ENCODE peak calls at places on chromosome 10, in ten cellular contexts. N is cardiac muscle cell, M is PC-3, K is lung, R is brain microvascular endothelial cell, B is WERI-Rb-1, F is sigmoid colon, G is AG10803, O is GM23338, A is A549. Y is an unnamed sample.

GRCh38 chr10:17206210-17206709 is 4.8 kb upstream of the TRDMT1 start:
- DNase-seq in G (peak), A (no peak), M (peak), N (peak), K (no peak), O (no peak), B (no peak), R (peak), F (no peak), Y (no peak)

GRCh38 chr10:94409016-94409657 is 6.8 kb downstream of the TBC1D12 start:
- DNase-seq in M (no peak), F (no peak), K (no peak), A (no peak), G (no peak), B (no peak), O (peak), R (no peak), N (no peak), Y (no peak)

GRCh38 chr10:69957516-69958231 is 95.0 kb upstream of the MACROH2A2 start:
- DNase-seq in M (no peak), G (no peak), R (no peak), B (no peak), K (no peak), F (no peak), N (no peak), O (no peak), A (no peak), Y (no peak)

GRCh38 chr10:8438603-8439002 is 384.1 kb downstream of the GATA3 start:
- DNase-seq in F (no peak), O (no peak), B (no peak), G (no peak), A (no peak), R (no peak), M (no peak), K (no peak), N (no peak), Y (no peak)

GRCh38 chr10:67934331-67934730 is 49.9 kb downstream of the SIRT1 start:
- DNase-seq in F (no peak), N (no peak), K (no peak), G (no peak), B (no peak), R (no peak), O (no peak), A (no peak), M (no peak), Y (no peak)

GRCh38 chr10:129963831-129964501 is at the start of gene EBF3:
- DNase-seq in O (peak), A (no peak), G (peak), M (peak), K (no peak), N (peak), F (peak), R (peak), B (peak), Y (no peak)

GRCh38 chr10:3852147-3852904 is 67.3 kb upstream of the KLF6 start:
- DNase-seq in G (peak), A (peak), M (peak), B (no peak), K (peak), R (peak), F (peak), O (peak), N (peak), Y (peak)

GRCh38 chr10:133126431-133127290 is 33.4 kb upstream of the KNDC1 start:
- DNase-seq in A (no peak), O (no peak), G (no peak), R (no peak), F (peak), K (no peak), N (no peak), B (no peak), M (no peak), Y (no peak)

GRCh38 chr10:62231371-62231770 is 37.3 kb downstream of the RTKN2 start:
- DNase-seq in B (no peak), A (no peak), N (peak), K (no peak), O (no peak), F (no peak), R (peak), G (peak), M (peak), Y (no peak)

GRCh38 chr10:70820976-70821750 is 5.4 kb downstream of the SGPL1 start:
- DNase-seq in K (no peak), N (no peak), B (no peak), M (peak), G (no peak), R (no peak), O (no peak), F (no peak), A (no peak), Y (no peak)

GRCh38 chr10:62959553-62959952 is 143.4 kb upstream of the EGR2 start:
- DNase-seq in F (no peak), K (no peak), N (peak), G (peak), R (peak), M (peak), B (no peak), A (no peak), O (no peak), Y (no peak)

GRCh38 chr10:86786368-86786767 is 29.9 kb downstream of the BMPR1A start:
- DNase-seq in F (no peak), G (no peak), R (no peak), N (no peak), K (no peak), A (no peak), O (peak), M (no peak), B (no peak), Y (no peak)

GRCh38 chr10:95031659-95032058 is 37.6 kb downstream of the CYP2C8 start:
- DNase-seq in R (no peak), M (no peak), B (no peak), O (no peak), A (no peak), G (no peak), K (no peak), F (no peak), N (no peak), Y (no peak)

GRCh38 chr10:58894929-58895328 is 281.5 kb upstream of the PHYHIPL start:
- DNase-seq in M (no peak), K (no peak), A (no peak), R (peak), G (no peak), F (no peak), N (peak), O (peak), B (no peak), Y (no peak)

GRCh38 chr10:71767420-71768035 is 5.8 kb downstream of the VSIR start:
- DNase-seq in K (no peak), M (peak), G (peak), A (peak), F (no peak), R (peak), O (no peak), B (no peak), N (peak), Y (no peak)

GRCh38 chr10:110311357-110311949 is 6.7 kb upstream of the SMNDC1 start:
- DNase-seq in F (no peak), A (peak), M (peak), G (peak), K (peak), N (peak), O (peak), B (peak), R (peak), Y (no peak)

GRCh38 chr10:62732841-62733653 is 71.5 kb upstream of the ADO start:
- DNase-seq in A (no peak), R (peak), O (no peak), G (peak), K (no peak), N (peak), M (peak), F (no peak), B (no peak), Y (peak)

GRCh38 chr10:129063212-129063611 is 403.8 kb upstream of the MGMT start:
- DNase-seq in M (no peak), O (no peak), R (no peak), G (no peak), K (no peak), F (no peak), A (no peak), N (no peak), B (no peak), Y (no peak)

GRCh38 chr10:76881477-76882220 is 756.0 kb downstream of the KCNMA1 start:
- DNase-seq in N (no peak), F (no peak), R (no peak), B (no peak), K (no peak), M (no peak), G (peak), A (no peak), O (no peak), Y (no peak)

GRCh38 chr10:90308223-90308622 is 549.6 kb downstream of the HTR7 start:
- DNase-seq in K (no peak), M (no peak), A (no peak), O (no peak), G (peak), N (peak), R (peak), B (no peak), F (no peak), Y (no peak)

GRCh38 chr10:75770634-75771081 is 339.2 kb downstream of the LRMDA start:
- DNase-seq in K (no peak), F (peak), A (no peak), G (peak), N (peak), M (no peak), R (no peak), B (no peak), O (no peak), Y (no peak)

GRCh38 chr10:17222329-17222728 is 5.7 kb upstream of the VIM start:
- DNase-seq in O (no peak), B (no peak), K (no peak), A (no peak), M (no peak), N (no peak), R (no peak), F (no peak), G (no peak), Y (no peak)

GRCh38 chr10:115441907-115442520 is 348.8 kb downstream of the ATRNL1 start:
- DNase-seq in A (no peak), B (no peak), R (no peak), G (no peak), O (no peak), K (no peak), N (no peak), F (no peak), M (no peak), Y (no peak)
- TF ChIP-seq CTCF in A (no peak), B (no peak), R (peak), G (no peak), O (peak), K (no peak), N (no peak), F (no peak), M (peak), Y (peak)

DNA sequence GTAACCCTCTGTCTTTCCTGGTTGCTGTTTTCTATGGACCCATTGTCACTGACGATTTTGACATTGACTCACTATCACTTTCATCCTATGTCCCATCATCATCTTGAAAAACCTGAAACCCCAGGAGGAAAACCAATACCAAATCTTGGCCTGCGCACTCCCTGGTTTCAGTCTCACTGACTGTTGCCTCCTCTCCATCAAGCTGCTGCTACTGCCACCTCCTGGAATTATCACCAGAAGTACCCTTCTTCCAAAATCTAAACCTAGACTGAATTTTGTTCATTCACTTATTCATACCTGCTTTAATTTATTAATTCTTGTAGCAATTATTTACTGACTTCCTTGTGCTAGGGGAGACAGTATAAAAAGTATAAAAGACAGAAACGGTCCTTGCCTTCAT is 44.5 kb upstream of the ACBD5 start:
- DNase-seq in B (peak), F (no peak), G (peak), M (peak), O (peak), K (no peak), R (no peak), A (no peak), N (peak), Y (peak)
- TF ChIP-seq CTCF in B (peak), F (no peak), G (peak), M (peak), O (peak), K (no peak), R (peak), A (peak), N (peak), Y (peak)

DNA sequence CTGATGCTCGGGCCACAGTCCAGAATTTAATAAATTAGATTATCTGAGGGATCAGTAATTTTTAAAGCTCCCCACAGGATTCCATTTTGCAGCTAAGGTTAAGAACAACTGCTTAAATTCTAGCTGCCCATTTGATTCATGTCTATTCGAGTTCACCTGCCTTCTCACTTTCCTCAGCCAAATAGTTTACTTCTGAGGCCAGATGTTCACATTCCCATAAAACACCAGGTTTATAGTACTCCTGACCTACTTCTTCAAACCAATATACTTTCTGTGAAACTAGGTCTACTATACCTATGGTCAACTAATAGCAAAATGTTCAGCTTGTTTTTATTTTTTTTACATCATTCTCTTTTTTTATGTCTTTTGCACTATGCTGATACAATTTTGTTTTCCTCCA is 86.3 kb downstream of the GPR158 start:
- DNase-seq in A (no peak), F (no peak), M (no peak), K (no peak), R (no peak), N (no peak), O (no peak), G (no peak), B (no peak), Y (no peak)
- TF ChIP-seq CTCF in A (no peak), F (no peak), M (no peak), K (no peak), R (no peak), N (no peak), O (no peak), G (no peak), B (no peak), Y (no peak)

GRCh38 chr10:42929236-42929635 is 146.6 kb downstream of the BMS1 start:
- DNase-seq in N (no peak), B (no peak), M (no peak), F (no peak), R (no peak), O (no peak), K (no peak), A (no peak), G (no peak), Y (no peak)

GRCh38 chr10:42929993-42930392 is 146.9 kb upstream of the RET start:
- DNase-seq in B (no peak), O (no peak), M (no peak), N (no peak), G (no peak), R (no peak), A (no peak), F (no peak), K (no peak), Y (no peak)

GRCh38 chr10:42928064-42928463 is 145.5 kb downstream of the BMS1 start:
- DNase-seq in R (no peak), F (no peak), A (no peak), O (no peak), M (no peak), G (no peak), K (no peak), N (no peak), B (no peak), Y (no peak)

GRCh38 chr10:42924484-42924883 is 141.9 kb downstream of the BMS1 start:
- DNase-seq in N (no peak), M (no peak), G (no peak), O (no peak), K (no peak), A (no peak), F (no peak), R (no peak), B (no peak), Y (no peak)

GRCh38 chr10:42926831-42927230 is 144.2 kb downstream of the BMS1 start:
- DNase-seq in K (no peak), A (no peak), G (peak), N (peak), O (peak), F (no peak), B (no peak), M (no peak), R (peak), Y (no peak)
- TF ChIP-seq CTCF in K (no peak), A (no peak), G (no peak), N (no peak), O (no peak), F (no peak), B (no peak), M (no peak), R (no peak), Y (no peak)

GRCh38 chr10:452512-453504 is 236.7 kb downstream of the DIP2C start:
- DNase-seq in G (peak), M (no peak), N (no peak), B (peak), F (peak), R (no peak), A (no peak), K (no peak), O (no peak), Y (no peak)
- TF ChIP-seq CTCF in G (no peak), M (no peak), N (no peak), B (no peak), F (no peak), R (peak), A (no peak), K (no peak), O (no peak), Y (no peak)

DNA sequence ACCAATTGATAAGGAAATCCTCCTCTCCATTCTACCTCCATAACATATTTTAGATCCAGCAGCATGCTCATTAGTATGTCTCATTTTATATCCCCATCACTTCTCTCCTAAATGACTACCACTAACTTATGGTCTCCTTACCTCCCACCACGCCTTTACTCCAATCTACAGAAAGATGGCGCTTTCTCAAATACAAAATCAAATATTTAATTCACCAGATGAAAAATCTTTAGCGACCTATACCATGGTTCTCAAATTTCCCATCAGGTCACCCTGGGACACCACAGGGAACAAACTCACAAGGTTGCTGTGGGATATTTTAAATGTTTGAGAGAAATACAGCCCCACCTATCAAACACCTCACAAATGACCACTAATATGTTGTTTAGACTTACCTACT is 27.0 kb upstream of the EBLN1 start:
- DNase-seq in A (no peak), M (no peak), N (no peak), R (no peak), B (no peak), G (no peak), F (no peak), K (no peak), O (no peak), Y (no peak)
- TF ChIP-seq CTCF in A (no peak), M (no peak), N (no peak), R (no peak), B (no peak), G (no peak), F (no peak), K (no peak), O (peak), Y (no peak)

DNA sequence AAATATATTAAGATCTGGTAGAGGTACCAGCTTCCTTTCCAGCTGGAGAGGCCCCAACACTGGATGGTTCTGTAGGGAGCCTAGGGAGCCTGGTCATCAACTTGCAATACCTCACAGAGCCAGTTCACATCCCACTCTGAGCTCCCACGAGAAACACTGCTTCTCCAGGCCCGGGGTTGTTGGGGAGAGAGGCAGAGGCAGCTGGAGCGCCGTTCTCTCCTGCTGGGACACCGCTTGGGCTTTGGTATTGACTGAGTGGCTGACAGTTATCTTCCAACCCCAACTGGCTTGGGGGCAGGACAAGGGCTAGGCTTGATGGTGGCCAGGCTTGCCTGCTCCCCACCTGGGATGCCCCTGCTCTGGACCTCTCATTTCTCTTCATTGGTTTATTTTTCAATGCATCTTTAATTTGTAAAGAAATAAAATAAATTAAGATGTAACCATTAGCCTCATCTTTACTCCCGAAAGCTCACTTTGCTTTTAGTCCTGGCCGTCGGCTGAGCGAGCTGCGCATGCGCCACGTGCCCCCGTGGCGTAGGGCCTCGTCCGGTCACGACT is 10.0 kb upstream of the CHCHD1 start:
- DNase-seq in G (peak), O (peak), R (peak), K (no peak), F (peak), M (peak), A (peak), N (peak), B (peak), Y (no peak)
- TF ChIP-seq CTCF in G (peak), O (no peak), R (peak), K (no peak), F (no peak), M (no peak), A (no peak), N (no peak), B (no peak), Y (no peak)

GRCh38 chr10:14478639-14479038 is 147.9 kb upstream of the FRMD4A start:
- DNase-seq in G (peak), N (peak), F (peak), A (peak), K (no peak), R (peak), M (peak), B (peak), O (peak), Y (no peak)
- TF ChIP-seq CTCF in G (peak), N (peak), F (peak), A (peak), K (no peak), R (peak), M (peak), B (peak), O (peak), Y (peak)

GRCh38 chr10:79272353-79272752 is 74.9 kb upstream of the PPIF start:
- DNase-seq in K (no peak), N (no peak), G (peak), O (no peak), A (no peak), R (no peak), M (no peak), F (peak), B (no peak), Y (no peak)

GRCh38 chr10:79269443-79269842 is 77.8 kb upstream of the PPIF start:
- DNase-seq in G (no peak), F (no peak), B (peak), R (no peak), O (no peak), K (no peak), M (no peak), N (no peak), A (no peak), Y (no peak)

GRCh38 chr10:79269969-79270368 is 77.3 kb upstream of the PPIF start:
- DNase-seq in K (no peak), A (no peak), F (no peak), G (no peak), B (no peak), N (no peak), R (no peak), M (no peak), O (no peak), Y (no peak)

GRCh38 chr10:79268717-79269116 is 78.6 kb upstream of the PPIF start:
- DNase-seq in F (no peak), R (no peak), N (no peak), G (peak), B (no peak), A (no peak), M (no peak), K (no peak), O (no peak), Y (no peak)

DNA sequence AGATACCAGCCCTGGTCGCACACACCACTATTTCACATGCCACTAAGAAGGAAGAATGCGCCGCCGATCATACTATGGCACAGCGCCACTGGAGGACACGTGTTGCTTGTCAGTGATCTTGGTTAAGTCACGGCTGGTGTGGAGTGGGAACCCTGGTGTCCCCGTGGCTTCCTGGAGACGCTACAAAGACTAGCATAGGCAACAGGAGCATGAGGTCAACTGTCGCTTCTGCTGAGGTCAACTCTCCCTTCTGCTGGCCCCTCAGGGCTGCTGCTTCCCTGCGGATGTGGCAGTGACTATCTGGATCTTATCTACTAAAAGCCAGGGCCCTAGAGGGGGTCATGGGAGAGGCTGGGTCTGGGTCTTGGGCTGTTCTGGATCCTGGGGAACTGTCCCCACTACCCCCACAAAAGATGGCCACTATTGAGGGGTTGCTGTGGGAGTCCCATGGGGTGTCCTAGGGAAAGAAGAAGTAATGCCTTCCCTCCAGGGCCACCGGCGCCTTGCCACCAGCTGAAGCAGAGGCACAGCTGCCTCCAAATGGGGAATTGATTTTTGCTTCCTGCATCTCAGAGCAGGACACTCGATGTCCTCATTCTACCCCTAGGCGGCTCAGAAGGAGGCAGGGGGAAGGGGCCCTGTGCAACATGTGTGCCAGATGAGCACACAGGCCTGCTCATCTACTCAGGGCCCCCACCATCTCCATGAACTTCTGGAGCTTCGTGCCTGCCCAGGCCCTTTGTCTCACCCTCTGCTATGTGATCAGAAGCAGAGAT is 76.6 kb upstream of the PPIF start:
- DNase-seq in K (no peak), F (peak), G (peak), A (no peak), B (peak), R (no peak), M (no peak), N (no peak), O (no peak), Y (no peak)
- TF ChIP-seq CTCF in K (no peak), F (no peak), G (no peak), A (no peak), B (no peak), R (no peak), M (no peak), N (no peak), O (no peak), Y (no peak)

Y was measured in GM12864.